ENCODE peak calls at places on chromosomes 3 and 15, in seven cellular contexts. W is KG1, Y is NCI-H1092, P is substantia nigra, C is astrocyte of the spinal cord, R is PC-3, I is OCI-LY7. M is an unnamed sample.

GRCh38 chr3:127831723-127832172 is 9.4 kb upstream of the MGLL start:
- DNase-seq in W (peak), I (peak), P (no peak), C (no peak), R (peak), Y (no peak), M (peak)

GRCh38 chr3:185549111-185549510 is 3.3 kb downstream of the LIPH start:
- DNase-seq in I (no peak), W (no peak), P (no peak), Y (no peak), R (peak), C (peak), M (no peak)

GRCh38 chr3:37147676-37148075 is 26.7 kb downstream of the LRRFIP2 start:
- DNase-seq in W (no peak), Y (no peak), C (no peak), R (no peak), I (no peak), P (no peak), M (peak)

GRCh38 chr3:23079976-23080375 is 123.2 kb upstream of the UBE2E2 start:
- DNase-seq in R (peak), I (no peak), Y (no peak), P (no peak), C (no peak), W (no peak), M (no peak)

GRCh38 chr15:36161108-36161507 is 418.3 kb upstream of the CDIN1 start:
- DNase-seq in P (no peak), I (no peak), R (no peak), C (no peak), W (no peak), Y (no peak), M (no peak)

GRCh38 chr15:65416845-65417416 is 5.8 kb downstream of the IGDCC4 start:
- DNase-seq in I (no peak), W (no peak), Y (no peak), P (no peak), R (no peak), C (peak), M (no peak)

GRCh38 chr3:155861476-155862183 is 7.4 kb upstream of the SLC33A1 start:
- DNase-seq in Y (no peak), R (peak), I (no peak), C (no peak), P (no peak), W (no peak), M (no peak)

GRCh38 chr15:68433551-68433950 is 1.6 kb upstream of the ITGA11 start:
- DNase-seq in R (no peak), W (no peak), I (no peak), Y (no peak), P (no peak), C (no peak), M (no peak)

GRCh38 chr3:67382551-67382950 is 271.9 kb downstream of the SUCLG2 start:
- DNase-seq in C (peak), R (no peak), Y (no peak), I (no peak), W (no peak), P (no peak), M (no peak)

GRCh38 chr3:63914312-63914711 is 2.1 kb upstream of the SCAANT1 start:
- DNase-seq in P (no peak), C (no peak), W (no peak), R (peak), I (no peak), Y (no peak), M (peak)

GRCh38 chr15:40790723-40791122 is 16.2 kb upstream of the ZFYVE19 start:
- DNase-seq in I (no peak), C (peak), Y (no peak), P (no peak), R (peak), W (no peak), M (no peak)

GRCh38 chr3:11805716-11806115 is 41.0 kb downstream of the TAMM41 start:
- DNase-seq in R (no peak), C (no peak), Y (no peak), I (no peak), W (no peak), P (no peak), M (no peak)

GRCh38 chr3:127425505-127426443 is 137.9 kb upstream of the PRR20G start:
- DNase-seq in C (no peak), R (no peak), P (no peak), I (no peak), Y (no peak), W (no peak), M (no peak)

GRCh38 chr3:45486136-45486535 is 97.8 kb downstream of the LARS2 start:
- DNase-seq in Y (no peak), P (no peak), W (no peak), I (no peak), C (no peak), R (no peak), M (no peak)

GRCh38 chr15:63348392-63348791 is 33.3 kb downstream of the CA12 start:
- DNase-seq in I (no peak), Y (peak), R (peak), C (peak), W (no peak), P (peak), M (peak)

GRCh38 chr3:156307704-156308103 is 187.3 kb downstream of the KCNAB1 start:
- DNase-seq in Y (no peak), R (peak), C (peak), P (no peak), W (no peak), I (no peak), M (no peak)

GRCh38 chr3:187985636-187986035 is 168.3 kb upstream of the LPP start:
- DNase-seq in C (no peak), W (no peak), R (no peak), Y (no peak), P (no peak), I (no peak), M (no peak)

GRCh38 chr3:119585867-119586570 is 6.7 kb downstream of the ADPRH start:
- DNase-seq in C (no peak), W (no peak), R (peak), I (no peak), Y (no peak), P (no peak), M (no peak)

GRCh38 chr3:61841111-61841845 is 279.9 kb downstream of the PTPRG start:
- DNase-seq in Y (no peak), P (no peak), R (no peak), I (no peak), W (no peak), C (peak), M (no peak)

GRCh38 chr3:147141516-147141915 is 264.8 kb downstream of the ZIC4 start:
- DNase-seq in C (no peak), R (no peak), W (no peak), Y (no peak), I (no peak), P (no peak), M (no peak)

GRCh38 chr3:123448503-123449091 is at the start of gene ADCY5:
- DNase-seq in W (no peak), I (no peak), R (no peak), Y (no peak), P (no peak), C (no peak), M (no peak)

GRCh38 chr15:22262613-22263020 is 182.3 kb downstream of the OR4M2 start:
- DNase-seq in Y (no peak), C (no peak), W (no peak), P (no peak), I (peak), R (no peak), M (no peak)

GRCh38 chr3:69144631-69145244 is 22.3 kb upstream of the LMOD3 start:
- DNase-seq in C (peak), R (no peak), P (no peak), W (peak), Y (peak), I (no peak), M (no peak)

GRCh38 chr3:100354850-100355249 is 20.3 kb downstream of the NIT2 start:
- DNase-seq in P (no peak), W (no peak), R (no peak), Y (no peak), C (peak), I (no peak), M (no peak)

GRCh38 chr3:61562042-61562809 is 855 bp downstream of the PTPRG start:
- DNase-seq in W (no peak), Y (no peak), I (no peak), P (no peak), R (no peak), C (peak), M (no peak)

GRCh38 chr3:124858275-124858674 is 28.9 kb downstream of the ITGB5 start:
- DNase-seq in I (no peak), R (no peak), W (no peak), Y (no peak), C (peak), P (no peak), M (no peak)

GRCh38 chr15:40108061-40108854 is 421 bp downstream of the BMF start:
- DNase-seq in R (peak), C (peak), Y (no peak), P (no peak), W (no peak), I (no peak), M (no peak)

GRCh38 chr15:62977952-62978811 is 64.4 kb upstream of the TPM1 start:
- DNase-seq in R (no peak), P (no peak), Y (no peak), I (no peak), W (no peak), C (peak), M (no peak)

GRCh38 chr3:9404680-9405079 is 7.3 kb downstream of the SETD5 start:
- DNase-seq in P (no peak), W (no peak), C (no peak), R (no peak), Y (no peak), I (no peak), M (no peak)

GRCh38 chr3:183825380-183826161 is at the start of gene MAP6D1:
- DNase-seq in R (peak), I (peak), Y (no peak), W (peak), P (peak), C (peak), M (peak)

GRCh38 chr3:123740391-123740822 is 143.7 kb downstream of the MYLK start:
- DNase-seq in W (no peak), C (no peak), R (no peak), Y (no peak), I (no peak), P (no peak), M (no peak)

GRCh38 chr15:34047893-34048775 is 9.1 kb upstream of the AVEN start:
- DNase-seq in P (no peak), Y (no peak), I (no peak), R (no peak), W (no peak), C (peak), M (no peak)

GRCh38 chr3:81592101-81592500 is 169.3 kb downstream of the GBE1 start:
- DNase-seq in Y (no peak), C (peak), I (no peak), W (no peak), R (peak), P (no peak), M (no peak)

GRCh38 chr3:19046440-19046839 is 101.9 kb upstream of the KCNH8 start:
- DNase-seq in P (no peak), I (peak), Y (no peak), C (no peak), R (peak), W (no peak), M (peak)

GRCh38 chr3:192642651-192643050 is 84.7 kb downstream of the FGF12 start:
- DNase-seq in Y (no peak), P (no peak), R (no peak), C (no peak), W (no peak), I (no peak), M (no peak)

GRCh38 chr3:11167590-11167989 is 13.3 kb downstream of the HRH1 start:
- DNase-seq in I (no peak), Y (no peak), R (no peak), P (no peak), C (no peak), W (no peak), M (no peak)

GRCh38 chr3:120080836-120081235 is 13.4 kb downstream of the GSK3B start:
- DNase-seq in I (no peak), W (no peak), P (no peak), R (no peak), C (no peak), Y (no peak), M (no peak)